ENCODE peak calls at places on chromosomes 4 and X, in eight cellular contexts. One of them, this sample, is unnamed.

GRCh38 chr4:5954056-5954760 is 61.3 kb upstream of the CRMP1 start:
- DNase-seq in fibroblast of mammary gland: no peak
- DNase-seq in body of pancreas: no peak
- DNase-seq in H1: no peak
- DNase-seq in activated CD4-positive, alpha-beta T cell treated with anti-CD3 and anti-CD28 coated beads, Interleukin-2, amount 10 ng/mL, durations not matched to agents 7 days and 5 days: no peak
- DNase-seq in H4: no peak
- DNase-seq in T-helper 2 cell: no peak
- DNase-seq in mesenteric fat pad: peak
- DNase-seq in this sample: no peak

GRCh38 chrX:19514791-19515614 is at the start of gene MAP3K15:
- DNase-seq in body of pancreas: peak
- DNase-seq in mesenteric fat pad: no peak
- DNase-seq in fibroblast of mammary gland: peak
- DNase-seq in H4: peak
- DNase-seq in activated CD4-positive, alpha-beta T cell treated with anti-CD3 and anti-CD28 coated beads, Interleukin-2, amount 10 ng/mL, durations not matched to agents 7 days and 5 days: peak
- DNase-seq in T-helper 2 cell: no peak
- DNase-seq in H1: no peak
- DNase-seq in this sample: peak

GRCh38 chr4:139704915-139705485 is 39.4 kb downstream of the MGST2 start:
- DNase-seq in fibroblast of mammary gland: peak
- DNase-seq in H1: no peak
- DNase-seq in H4: no peak
- DNase-seq in activated CD4-positive, alpha-beta T cell treated with anti-CD3 and anti-CD28 coated beads, Interleukin-2, amount 10 ng/mL, durations not matched to agents 7 days and 5 days: no peak
- DNase-seq in body of pancreas: no peak
- DNase-seq in mesenteric fat pad: no peak
- DNase-seq in T-helper 2 cell: no peak
- DNase-seq in this sample: peak

GRCh38 chr4:156237192-156237591 is 283.5 kb upstream of the CTSO start:
- DNase-seq in H1: no peak
- DNase-seq in T-helper 2 cell: no peak
- DNase-seq in body of pancreas: no peak
- DNase-seq in H4: no peak
- DNase-seq in mesenteric fat pad: no peak
- DNase-seq in fibroblast of mammary gland: no peak
- DNase-seq in activated CD4-positive, alpha-beta T cell treated with anti-CD3 and anti-CD28 coated beads, Interleukin-2, amount 10 ng/mL, durations not matched to agents 7 days and 5 days: no peak
- DNase-seq in this sample: no peak

GRCh38 chr4:152780267-152780811 is 585 bp downstream of the ARFIP1 start:
- DNase-seq in body of pancreas: no peak
- DNase-seq in mesenteric fat pad: no peak
- DNase-seq in activated CD4-positive, alpha-beta T cell treated with anti-CD3 and anti-CD28 coated beads, Interleukin-2, amount 10 ng/mL, durations not matched to agents 7 days and 5 days: no peak
- DNase-seq in H1: no peak
- DNase-seq in H4: no peak
- DNase-seq in fibroblast of mammary gland: peak
- DNase-seq in T-helper 2 cell: no peak
- DNase-seq in this sample: peak

GRCh38 chr4:152531479-152531878 is 4.4 kb downstream of the FBXW7 start:
- DNase-seq in T-helper 2 cell: no peak
- DNase-seq in H4: no peak
- DNase-seq in mesenteric fat pad: no peak
- DNase-seq in activated CD4-positive, alpha-beta T cell treated with anti-CD3 and anti-CD28 coated beads, Interleukin-2, amount 10 ng/mL, durations not matched to agents 7 days and 5 days: no peak
- DNase-seq in H1: no peak
- DNase-seq in body of pancreas: no peak
- DNase-seq in fibroblast of mammary gland: no peak
- DNase-seq in this sample: no peak

GRCh38 chrX:13742397-13743176 is 8.0 kb downstream of the OFD1 start:
- DNase-seq in activated CD4-positive, alpha-beta T cell treated with anti-CD3 and anti-CD28 coated beads, Interleukin-2, amount 10 ng/mL, durations not matched to agents 7 days and 5 days: peak
- DNase-seq in fibroblast of mammary gland: no peak
- DNase-seq in H4: peak
- DNase-seq in T-helper 2 cell: peak
- DNase-seq in body of pancreas: no peak
- DNase-seq in mesenteric fat pad: no peak
- DNase-seq in H1: no peak
- DNase-seq in this sample: no peak

GRCh38 chr4:45325112-45325462 is 598.7 kb upstream of the GNPDA2 start:
- DNase-seq in fibroblast of mammary gland: no peak
- DNase-seq in H4: no peak
- DNase-seq in T-helper 2 cell: no peak
- DNase-seq in body of pancreas: no peak
- DNase-seq in activated CD4-positive, alpha-beta T cell treated with anti-CD3 and anti-CD28 coated beads, Interleukin-2, amount 10 ng/mL, durations not matched to agents 7 days and 5 days: no peak
- DNase-seq in mesenteric fat pad: no peak
- DNase-seq in H1: no peak
- DNase-seq in this sample: no peak

GRCh38 chr4:174154455-174154854 is 129.0 kb downstream of the FBXO8 start:
- DNase-seq in activated CD4-positive, alpha-beta T cell treated with anti-CD3 and anti-CD28 coated beads, Interleukin-2, amount 10 ng/mL, durations not matched to agents 7 days and 5 days: no peak
- DNase-seq in fibroblast of mammary gland: peak
- DNase-seq in H1: no peak
- DNase-seq in mesenteric fat pad: no peak
- DNase-seq in body of pancreas: no peak
- DNase-seq in H4: peak
- DNase-seq in T-helper 2 cell: no peak
- DNase-seq in this sample: peak

GRCh38 chrX:74924449-74925209 is 623 bp downstream of the NEXMIF start:
- DNase-seq in H1: no peak
- DNase-seq in H4: no peak
- DNase-seq in mesenteric fat pad: no peak
- DNase-seq in T-helper 2 cell: no peak
- DNase-seq in body of pancreas: peak
- DNase-seq in activated CD4-positive, alpha-beta T cell treated with anti-CD3 and anti-CD28 coated beads, Interleukin-2, amount 10 ng/mL, durations not matched to agents 7 days and 5 days: peak
- DNase-seq in fibroblast of mammary gland: no peak
- DNase-seq in this sample: peak

GRCh38 chr4:162111078-162111477 is 52.7 kb downstream of the FSTL5 start:
- DNase-seq in H4: no peak
- DNase-seq in activated CD4-positive, alpha-beta T cell treated with anti-CD3 and anti-CD28 coated beads, Interleukin-2, amount 10 ng/mL, durations not matched to agents 7 days and 5 days: no peak
- DNase-seq in fibroblast of mammary gland: no peak
- DNase-seq in mesenteric fat pad: no peak
- DNase-seq in H1: no peak
- DNase-seq in body of pancreas: no peak
- DNase-seq in T-helper 2 cell: no peak
- DNase-seq in this sample: no peak

GRCh38 chrX:103254921-103255455 is at the start of gene TCEAL8:
- DNase-seq in H1: peak
- DNase-seq in activated CD4-positive, alpha-beta T cell treated with anti-CD3 and anti-CD28 coated beads, Interleukin-2, amount 10 ng/mL, durations not matched to agents 7 days and 5 days: peak
- DNase-seq in mesenteric fat pad: no peak
- DNase-seq in body of pancreas: peak
- DNase-seq in T-helper 2 cell: peak
- DNase-seq in fibroblast of mammary gland: peak
- DNase-seq in H4: peak
- DNase-seq in this sample: peak

GRCh38 chr4:151992301-151992700 is 231.5 kb upstream of the GATB start:
- DNase-seq in H1: no peak
- DNase-seq in mesenteric fat pad: no peak
- DNase-seq in activated CD4-positive, alpha-beta T cell treated with anti-CD3 and anti-CD28 coated beads, Interleukin-2, amount 10 ng/mL, durations not matched to agents 7 days and 5 days: no peak
- DNase-seq in H4: no peak
- DNase-seq in body of pancreas: no peak
- DNase-seq in T-helper 2 cell: no peak
- DNase-seq in fibroblast of mammary gland: no peak
- DNase-seq in this sample: no peak